ENCODE peak calls at places on chromosome 19, in five cellular contexts. O is endodermal cell, X is H9, B is astrocyte, K is tibial nerve. S is an unnamed sample.

GRCh38 chr19:49393871-49394270 is 5.8 kb downstream of the KASH5 start:
- DNase-seq in K (no peak), O (no peak), X (no peak), B (no peak), S (no peak)

GRCh38 chr19:19563348-19563848 is 25.3 kb downstream of the CILP2 start:
- DNase-seq in X (no peak), K (no peak), O (no peak), B (no peak), S (no peak)

GRCh38 chr19:48735031-48735615 is 5.3 kb downstream of the RASIP1 start:
- DNase-seq in B (peak), X (peak), O (peak), K (no peak), S (no peak)

GRCh38 chr19:31139871-31140505 is 209.2 kb downstream of the TSHZ3 start:
- DNase-seq in K (no peak), X (no peak), O (no peak), B (peak), S (peak)

GRCh38 chr19:30153326-30154210 is 211.5 kb downstream of the URI1 start:
- DNase-seq in O (no peak), X (no peak), K (no peak), B (no peak), S (no peak)

GRCh38 chr19:35202722-35203674 is 25.5 kb downstream of the FAM187B start:
- DNase-seq in B (no peak), X (peak), O (peak), K (no peak), S (no peak)

GRCh38 chr19:18089726-18090125 is 3.0 kb upstream of the IL12RB1 start:
- DNase-seq in K (no peak), X (no peak), O (no peak), B (no peak), S (no peak)

GRCh38 chr19:55632463-55632834 is 8.1 kb upstream of the ZNF784 start:
- DNase-seq in B (peak), X (peak), O (peak), K (peak), S (peak)

GRCh38 chr19:29668746-29669609 is 3.7 kb downstream of the PLEKHF1 start:
- DNase-seq in O (no peak), B (no peak), K (no peak), X (no peak), S (no peak)

GRCh38 chr19:40231544-40232424 is 5.3 kb upstream of the CCNP start:
- DNase-seq in O (peak), B (no peak), X (peak), K (no peak), S (no peak)

GRCh38 chr19:42076375-42076944 is 494 bp downstream of the ZNF574 start:
- DNase-seq in K (peak), O (no peak), B (no peak), X (no peak), S (no peak)

GRCh38 chr19:43316591-43317319 is 36.7 kb upstream of the CD177 start:
- DNase-seq in X (peak), K (no peak), O (peak), B (peak), S (no peak)

GRCh38 chr19:53333071-53333465 is 481 bp upstream of the ZNF845 start:
- DNase-seq in X (peak), O (peak), K (peak), B (no peak), S (peak)

GRCh38 chr19:57566396-57567256 is 7.0 kb upstream of the ZNF550 start:
- DNase-seq in B (peak), X (no peak), K (no peak), O (peak), S (no peak)

GRCh38 chr19:50723069-50723468 is at the start of gene CLEC11A:
- DNase-seq in O (peak), X (no peak), K (peak), B (no peak), S (peak)

GRCh38 chr19:1481893-1482360 is 2.9 kb upstream of the C19orf25 start:
- DNase-seq in B (no peak), X (no peak), K (no peak), O (no peak), S (no peak)

GRCh38 chr19:41866284-41866683 is 6.2 kb downstream of the RPS19 start:
- DNase-seq in X (no peak), O (no peak), K (no peak), B (no peak), S (no peak)

GRCh38 chr19:43555185-43555770 is 20.0 kb downstream of the XRCC1 start:
- DNase-seq in K (peak), O (peak), X (peak), B (peak), S (peak)

DNA sequence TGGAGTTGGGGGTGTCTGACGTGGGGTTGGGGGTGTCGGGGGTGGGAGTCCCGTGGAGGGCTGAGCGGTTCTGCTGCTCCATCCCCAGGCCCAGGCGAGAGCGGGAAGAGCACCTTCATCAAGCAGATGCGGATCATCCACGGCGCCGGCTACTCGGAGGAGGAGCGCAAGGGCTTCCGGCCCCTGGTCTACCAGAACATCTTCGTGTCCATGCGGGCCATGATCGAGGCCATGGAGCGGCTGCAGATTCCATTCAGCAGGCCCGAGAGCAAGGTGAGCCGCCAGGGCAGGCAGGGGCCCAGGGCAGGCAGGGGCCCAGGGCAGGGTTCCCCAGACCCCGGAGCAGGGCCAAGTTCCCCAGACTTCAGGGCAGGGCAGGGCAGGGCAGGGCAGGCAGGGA is 12.7 kb downstream of the GNA15 start:
- DNase-seq in X (no peak), B (no peak), K (no peak), O (no peak), S (no peak)
- TF ChIP-seq CTCF in X (no peak), B (no peak), K (no peak), O (no peak), S (no peak)

GRCh38 chr19:54430306-54431254 is 15.3 kb downstream of the TTYH1 start:
- DNase-seq in O (peak), X (peak), B (no peak), K (no peak), S (peak)
- H3K27ac ChIP-seq in O (no peak), X (no peak), B (no peak), K (no peak), S (no peak)

DNA sequence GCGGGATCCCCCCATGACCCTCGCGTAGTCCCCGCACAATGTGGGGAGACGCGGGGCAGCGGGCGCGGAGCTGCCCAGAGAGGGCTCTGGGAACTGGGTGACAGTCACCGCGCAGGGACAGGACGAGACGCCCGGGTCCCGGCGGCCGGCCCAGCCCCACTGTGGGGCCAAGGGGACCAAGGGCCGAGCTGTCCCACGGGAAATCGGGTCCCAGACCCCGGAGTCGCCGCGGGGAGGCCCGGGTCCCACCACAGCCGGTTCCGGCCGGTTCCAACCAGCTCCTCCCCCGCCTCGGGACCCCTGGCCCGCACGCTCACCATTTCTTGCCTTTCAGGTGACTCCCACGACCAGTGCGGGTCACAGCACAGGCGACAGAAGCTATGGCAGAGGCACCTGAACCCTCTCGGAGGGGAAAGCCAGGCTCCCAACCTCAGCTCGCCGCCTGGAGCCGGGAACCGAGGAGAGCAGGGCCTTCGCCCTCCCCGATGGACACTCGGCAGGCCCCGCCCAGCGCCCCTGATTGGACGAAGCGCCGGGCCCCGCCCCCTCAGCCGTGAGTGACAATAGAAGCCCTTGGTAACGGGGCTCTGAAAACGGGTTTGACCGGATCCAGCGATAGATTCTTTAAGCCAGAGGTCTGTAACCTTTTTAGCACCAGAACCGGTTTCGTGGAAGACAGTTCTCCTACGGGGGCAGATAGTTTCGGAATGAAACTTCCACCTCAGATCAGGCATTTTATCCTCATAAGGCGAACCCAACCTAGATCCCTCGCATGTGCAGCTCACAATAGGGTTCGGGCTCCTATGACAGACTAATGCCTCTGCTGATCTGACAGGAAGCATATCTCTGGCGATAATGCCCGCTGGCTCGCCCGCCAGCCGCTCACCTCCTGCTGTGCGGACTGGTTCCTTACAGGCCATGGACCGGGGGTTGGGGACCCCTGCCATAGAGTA is at the start of gene ZNF433:
- DNase-seq in O (peak), B (peak), K (peak), X (peak), S (peak)
- TF ChIP-seq CTCF in O (peak), B (no peak), K (no peak), X (no peak), S (no peak)

DNA sequence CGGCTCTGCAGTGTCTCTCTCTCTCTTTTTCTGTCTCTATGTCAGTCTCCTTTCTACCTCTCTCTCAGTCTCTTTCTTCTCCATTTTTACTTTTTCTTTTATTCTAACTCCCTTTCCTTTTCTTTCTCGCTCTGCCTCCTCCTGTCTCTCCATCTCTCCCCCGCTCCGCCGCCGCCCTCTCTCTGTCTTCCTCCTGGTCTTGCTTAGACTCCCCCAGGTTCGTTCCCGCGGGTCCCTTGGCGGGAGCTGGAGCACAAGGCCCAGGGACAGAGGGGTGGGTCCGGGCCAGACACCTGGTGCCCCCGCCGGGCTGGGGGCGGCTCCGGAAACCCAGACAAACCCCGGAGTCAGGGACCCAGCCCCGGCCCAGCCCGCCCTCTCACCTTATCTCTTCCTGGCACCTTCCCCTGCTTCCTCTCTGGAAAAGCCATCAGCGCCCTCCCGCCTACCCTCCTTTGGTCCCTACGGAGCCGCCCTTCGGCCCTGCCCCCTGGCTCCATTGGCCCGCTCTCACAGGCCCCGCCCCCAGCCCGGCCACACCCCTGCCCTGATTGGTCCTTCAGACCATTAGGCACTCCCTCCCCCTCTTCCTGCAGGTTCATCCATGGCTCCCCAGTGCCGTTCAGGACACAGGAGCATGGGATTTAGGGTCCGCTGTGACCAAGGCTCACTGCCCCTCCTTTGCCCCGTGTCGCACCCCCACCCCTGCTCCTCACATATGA is 15.4 kb upstream of the NOP53 start:
- DNase-seq in X (peak), O (peak), K (peak), B (no peak), S (no peak)
- H3K27ac ChIP-seq in X (no peak), O (no peak), K (peak), B (peak), S (peak)

GRCh38 chr19:8552810-8553209 is 24.4 kb downstream of the MYO1F start:
- DNase-seq in O (peak), K (no peak), X (peak), B (peak), S (peak)
- TF ChIP-seq CTCF in O (no peak), K (no peak), X (no peak), B (no peak), S (no peak)

GRCh38 chr19:38543807-38544568 is 73.8 kb downstream of the MAP4K1 start:
- DNase-seq in B (peak), O (peak), X (peak), K (peak), S (peak)
- H3K27ac ChIP-seq in B (peak), O (no peak), X (no peak), K (peak), S (peak)

DNA sequence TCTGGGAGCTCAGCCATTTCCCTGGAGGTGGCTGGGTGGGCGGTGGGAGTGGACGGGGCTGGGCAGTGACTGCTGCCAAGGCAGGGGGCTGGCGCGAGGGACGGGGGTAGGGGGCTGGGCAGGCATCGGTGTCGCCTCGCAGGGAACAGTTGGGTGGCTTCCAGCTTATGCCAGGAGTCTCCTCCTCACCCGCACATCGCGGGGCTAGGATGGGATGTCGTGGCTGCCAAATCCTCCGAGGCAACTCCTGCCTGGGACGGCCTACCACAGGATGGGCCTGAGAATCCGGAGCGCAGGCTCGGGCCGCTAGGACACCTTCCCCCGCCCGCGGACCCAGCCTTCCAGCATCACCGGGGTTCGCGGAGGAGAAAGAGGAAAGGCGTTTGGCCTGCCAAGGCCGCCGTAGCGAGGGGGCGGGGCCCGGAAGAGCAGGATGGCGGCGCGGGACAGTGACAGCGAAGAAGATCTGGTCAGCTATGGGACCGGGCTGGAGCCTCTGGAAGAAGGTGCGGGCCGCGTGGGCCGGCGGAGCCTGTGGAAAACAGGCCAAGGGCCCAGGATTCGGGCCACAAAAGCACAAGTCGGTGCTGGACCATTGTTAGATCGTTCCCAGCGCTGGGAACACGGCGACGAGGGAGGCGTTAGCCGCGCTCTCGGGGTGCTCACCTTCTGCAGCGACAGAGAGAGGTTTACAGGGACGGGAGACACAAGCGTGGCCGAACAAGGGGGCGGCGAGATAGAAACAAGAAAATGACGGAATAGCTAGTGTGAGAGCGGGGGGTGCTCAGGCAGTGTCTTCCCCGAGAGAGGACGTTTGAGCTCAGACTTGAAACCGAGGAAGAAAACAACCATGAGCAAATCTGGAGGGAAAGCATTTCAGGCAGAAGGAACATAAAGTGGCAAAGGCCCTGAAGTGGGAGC is at the start of gene GPATCH1:
- DNase-seq in B (peak), O (peak), K (peak), X (peak), S (peak)
- TF ChIP-seq CTCF in B (no peak), O (peak), K (no peak), X (no peak), S (no peak)

GRCh38 chr19:14023404-14024235 is 4.3 kb upstream of the RLN3 start:
- DNase-seq in B (peak), X (peak), O (peak), K (no peak), S (peak)
- H3K27ac ChIP-seq in B (no peak), X (no peak), O (peak), K (no peak), S (no peak)

DNA sequence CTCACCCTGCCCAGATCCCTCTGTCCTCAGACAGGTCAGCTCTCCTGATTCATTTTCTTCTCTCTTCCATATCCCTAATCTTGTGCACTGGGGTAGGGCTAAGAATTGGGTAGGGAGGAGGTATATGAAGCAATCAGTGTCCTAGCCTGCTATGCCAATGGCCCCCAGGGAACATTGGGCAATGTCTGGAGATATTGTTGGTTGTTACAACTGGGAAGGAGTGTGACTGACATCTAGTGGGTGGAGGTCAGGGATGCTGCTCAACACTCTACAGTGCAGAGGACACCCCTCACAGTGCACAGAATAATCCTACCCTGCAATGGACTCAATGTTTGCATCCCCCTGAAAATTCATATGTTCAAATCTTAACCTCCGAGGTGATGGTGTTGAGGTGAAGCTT is 57.5 kb downstream of the CPAMD8 start:
- DNase-seq in O (no peak), B (no peak), X (no peak), K (peak), S (peak)
- TF ChIP-seq CTCF in O (peak), B (no peak), X (peak), K (no peak), S (peak)

GRCh38 chr19:11813801-11814706 is at the start of gene ZNF440:
- DNase-seq in O (peak), X (peak), B (peak), K (peak), S (peak)
- H3K27ac ChIP-seq in O (peak), X (no peak), B (peak), K (peak), S (peak)

S was measured in brain microvascular endothelial cell.